ENCODE peak calls at places on chromosomes 2 and 18, in four cellular contexts. F is psoas muscle; M is CD4-positive, alpha-beta memory T cell; I is A549. T is an unnamed sample.

GRCh38 chr2:38505779-38506178 is 96.9 kb downstream of the HNRNPLL start:
- DNase-seq in I (peak; percentile 29), M (no peak), F (peak; percentile 85), T (no peak)

GRCh38 chr18:7021994-7022840 is 95.4 kb downstream of the LAMA1 start:
- DNase-seq in F (no peak), I (peak; percentile 73), M (no peak), T (peak; percentile 26)

GRCh38 chr2:217142649-217143266 is 282.9 kb upstream of the TNP1 start:
- DNase-seq in F (no peak), M (no peak), I (peak; percentile 26), T (peak; percentile 34)

GRCh38 chr2:158666969-158667368 is 128.1 kb upstream of the DAPL1 start:
- DNase-seq in I (no peak), M (peak; percentile 36), F (no peak), T (no peak)

GRCh38 chr18:54100466-54100865 is 124.0 kb downstream of the MBD2 start:
- DNase-seq in M (no peak), I (no peak), F (no peak), T (no peak)

GRCh38 chr18:48800479-48800876 is 150.3 kb downstream of the SMAD7 start:
- DNase-seq in F (no peak), I (no peak), M (no peak), T (no peak)

GRCh38 chr2:28958689-28959088 is 22.4 kb upstream of the TOGARAM2 start:
- DNase-seq in F (peak; percentile 64), M (no peak), I (peak; percentile 77), T (peak; percentile 63)

GRCh38 chr18:48977914-48978313 is 27.1 kb upstream of the SMAD7 start:
- DNase-seq in M (no peak), F (no peak), I (no peak), T (no peak)

GRCh38 chr18:28175047-28175929 is 1.6 kb downstream of the CDH2 start:
- DNase-seq in M (no peak), F (peak; percentile 16), I (peak; percentile 25), T (no peak)

GRCh38 chr2:43082111-43082877 is 144.1 kb downstream of the ZFP36L2 start:
- DNase-seq in I (peak; percentile 76), M (no peak), F (peak; percentile 73), T (no peak)

GRCh38 chr2:101559576-101559975 is 84.7 kb upstream of the RFX8 start:
- DNase-seq in F (peak; percentile 27), M (no peak), I (no peak), T (no peak)

GRCh38 chr18:46278481-46279465 is 174.6 kb downstream of the HAUS1 start:
- DNase-seq in I (no peak), F (no peak), M (no peak), T (no peak)

GRCh38 chr18:61955644-61956043 is 62.8 kb upstream of the RNF152 start:
- DNase-seq in I (no peak), F (no peak), M (no peak), T (peak; percentile 35)

GRCh38 chr2:239554761-239555565 is 154.1 kb upstream of the HDAC4 start:
- DNase-seq in M (no peak), I (no peak), F (no peak), T (no peak)

GRCh38 chr2:83459456-83459855 is 999.6 kb downstream of the SUCLG1 start:
- DNase-seq in M (no peak), I (no peak), F (no peak), T (no peak)

GRCh38 chr18:25310045-25310444 is 41.9 kb downstream of the ZNF521 start:
- DNase-seq in F (no peak), M (no peak), I (no peak), T (peak; percentile 38)

GRCh38 chr2:85312404-85312803 is 15.4 kb downstream of the TGOLN2 start:
- DNase-seq in I (peak; percentile 34), F (no peak), M (no peak), T (no peak)

GRCh38 chr2:202486351-202486750 is 110.2 kb downstream of the BMPR2 start:
- DNase-seq in M (no peak), I (no peak), F (no peak), T (no peak)

GRCh38 chr2:51212374-51212773 is 180.4 kb upstream of the NRXN1 start:
- DNase-seq in I (no peak), M (no peak), F (no peak), T (no peak)

GRCh38 chr2:18912225-18912888 is 323.0 kb upstream of the NT5C1B start:
- DNase-seq in M (no peak), F (no peak), I (peak; percentile 18), T (no peak)

GRCh38 chr2:146203232-146203631 is 1641.6 kb upstream of the ACVR2A start:
- DNase-seq in I (no peak), F (no peak), M (no peak), T (no peak)

DNA sequence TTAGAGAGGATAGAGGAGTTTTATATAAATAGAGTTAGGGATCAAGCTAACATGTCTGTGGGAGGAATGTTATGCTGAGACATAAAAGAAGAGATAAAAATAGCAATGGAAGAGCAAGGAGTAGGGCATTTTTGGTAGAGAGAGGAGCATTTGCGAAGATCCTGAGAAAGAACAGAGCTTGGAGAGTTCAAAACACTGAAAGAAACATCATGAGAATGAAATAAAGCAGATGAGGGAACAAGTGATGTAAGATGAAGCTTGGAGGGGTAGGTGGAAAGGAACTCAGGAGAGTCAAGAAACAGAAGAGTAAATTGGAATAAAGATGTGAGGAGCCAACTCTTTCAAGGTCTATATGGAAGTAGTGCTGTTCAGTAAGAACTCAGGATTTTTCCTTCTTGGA is 308.6 kb downstream of the PARD3B start:
- DNase-seq in M (no peak), I (no peak), F (no peak), T (no peak)
- H3K27ac ChIP-seq in M (no peak overlapping the region), I (no peak overlapping the region), F (no peak overlapping the region), T (no peak overlapping the region)

GRCh38 chr2:143939976-143940375 is 579.9 kb downstream of the ZEB2 start:
- DNase-seq in F (no peak), I (no peak), M (no peak), T (no peak)
- H3K4me1 ChIP-seq in F (peaks cover 12% of the 10 kb centered on the region), I (no peaks in the 10 kb centered on the region), M (peaks cover 17% of the 10 kb centered on the region), T (no peaks in the 10 kb centered on the region)

GRCh38 chr18:21391074-21391673 is 149.1 kb downstream of the GREB1L start:
- DNase-seq in I (peak; percentile 44), F (no peak), M (no peak), T (no peak)
- H3K27ac ChIP-seq in I (peak overlapping the region; percentile 45), F (no peak overlapping the region), M (no peak overlapping the region), T (no peak overlapping the region)

DNA sequence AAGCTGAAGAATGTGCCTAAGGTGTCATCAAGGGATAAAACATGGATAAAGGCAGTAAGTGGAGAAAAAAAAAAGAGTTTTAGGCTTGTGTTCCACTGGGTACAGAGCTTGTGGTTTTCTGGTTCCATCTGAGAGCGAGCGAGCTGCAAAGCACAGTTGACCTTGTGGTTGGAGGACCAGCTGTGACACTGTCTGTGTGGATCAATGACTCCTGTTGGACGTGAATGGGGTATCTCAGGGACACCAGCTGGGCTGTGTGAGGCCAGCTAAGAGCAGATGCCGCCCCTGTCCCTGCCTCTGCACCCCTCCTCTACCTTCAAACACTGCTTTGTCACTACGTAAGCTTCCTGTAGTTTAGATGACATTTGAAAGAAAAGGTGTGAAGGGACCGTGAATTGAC is 67.8 kb downstream of the QPCT start:
- DNase-seq in F (no peak), I (no peak), M (no peak), T (no peak)
- H3K4me1 ChIP-seq in F (peaks cover 9% of the 10 kb centered on the region), I (no peaks in the 10 kb centered on the region), M (peaks cover 7% of the 10 kb centered on the region), T (no peaks in the 10 kb centered on the region)

DNA sequence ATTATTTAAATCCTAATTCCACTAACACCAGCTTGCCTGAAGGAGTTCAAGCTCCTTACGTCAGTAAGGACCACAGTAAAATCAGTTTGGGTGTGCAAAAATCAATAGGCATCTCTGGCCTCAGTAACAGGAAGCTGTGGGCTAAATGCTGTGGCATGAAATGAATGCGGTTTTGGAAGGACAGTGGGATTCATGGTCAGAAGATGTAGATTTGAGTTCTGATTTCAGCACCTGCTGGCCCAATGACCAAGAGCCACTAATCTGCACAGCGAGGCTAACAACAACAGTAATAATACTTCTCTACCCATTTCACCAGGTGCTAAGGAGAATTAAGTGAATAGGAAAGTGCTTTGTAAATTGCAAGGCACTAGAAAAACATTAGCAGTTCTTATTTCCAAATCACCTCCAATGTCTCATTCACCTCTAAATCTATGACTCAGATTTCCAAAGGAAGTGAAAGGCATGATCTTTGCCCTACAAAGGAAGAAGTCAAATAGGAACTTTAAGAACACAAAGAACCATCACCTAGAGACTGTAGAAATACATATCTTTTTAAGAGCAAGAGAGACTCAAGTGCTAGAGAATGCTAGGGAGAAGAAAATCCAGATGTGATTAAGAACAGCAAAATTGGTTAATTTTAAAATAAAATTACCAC is 172.6 kb downstream of the ANKRD44 start:
- DNase-seq in I (no peak), F (no peak), M (no peak), T (no peak)
- H3K27ac ChIP-seq in I (no peak overlapping the region), F (no peak overlapping the region), M (peak overlapping the region; percentile 6), T (no peak overlapping the region)

GRCh38 chr2:11376071-11376470 is 31.6 kb upstream of the ROCK2 start:
- DNase-seq in M (no peak), F (no peak), I (no peak), T (no peak)
- H3K4me1 ChIP-seq in M (no peaks in the 10 kb centered on the region), F (peaks cover 47% of the 10 kb centered on the region), I (peaks cover 45% of the 10 kb centered on the region), T (peaks cover 54% of the 10 kb centered on the region)